ENCODE peak calls at places on chromosomes 3 and 15, in seven cellular contexts. One of them, this sample, is unnamed.
A peak's percentile ranks its signal among the peaks of the same experiment; 100 is the strongest.

GRCh38 chr3:193681631-193682030 is 88.6 kb downstream of the OPA1 start:
- DNase-seq in ascending aorta: no peak
- DNase-seq in epithelial cell of esophagus: no peak
- DNase-seq in fibroblast of villous mesenchyme: no peak
- DNase-seq in CD4-positive, alpha-beta memory T cell: no peak
- DNase-seq in Panc1: no peak
- DNase-seq in skeletal muscle cell: no peak
- DNase-seq in this sample: no peak

GRCh38 chr3:180762866-180763265 is 83.6 kb upstream of the CCDC39 start:
- DNase-seq in ascending aorta: no peak
- DNase-seq in epithelial cell of esophagus: peak; percentile 57
- DNase-seq in Panc1: no peak
- DNase-seq in skeletal muscle cell: no peak
- DNase-seq in CD4-positive, alpha-beta memory T cell: no peak
- DNase-seq in fibroblast of villous mesenchyme: peak; percentile 6
- DNase-seq in this sample: no peak

GRCh38 chr3:8730641-8731040 is 3.0 kb upstream of the CAV3 start:
- DNase-seq in ascending aorta: peak; percentile 4
- DNase-seq in epithelial cell of esophagus: no peak
- DNase-seq in Panc1: no peak
- DNase-seq in CD4-positive, alpha-beta memory T cell: no peak
- DNase-seq in fibroblast of villous mesenchyme: no peak
- DNase-seq in skeletal muscle cell: no peak
- DNase-seq in this sample: no peak

GRCh38 chr3:46690798-46691197 is 2.7 kb downstream of the ALS2CL start:
- DNase-seq in ascending aorta: no peak
- DNase-seq in epithelial cell of esophagus: peak; percentile 66
- DNase-seq in Panc1: no peak
- DNase-seq in fibroblast of villous mesenchyme: no peak
- DNase-seq in skeletal muscle cell: no peak
- DNase-seq in CD4-positive, alpha-beta memory T cell: no peak
- DNase-seq in this sample: no peak

GRCh38 chr15:45228931-45229330 is 23.1 kb upstream of the SLC28A2 start:
- DNase-seq in CD4-positive, alpha-beta memory T cell: no peak
- DNase-seq in ascending aorta: no peak
- DNase-seq in skeletal muscle cell: no peak
- DNase-seq in fibroblast of villous mesenchyme: no peak
- DNase-seq in epithelial cell of esophagus: peak; percentile 6
- DNase-seq in Panc1: no peak
- DNase-seq in this sample: no peak

GRCh38 chr3:146196789-146197188 is 35.8 kb upstream of the PLOD2 start:
- DNase-seq in fibroblast of villous mesenchyme: no peak
- DNase-seq in Panc1: no peak
- DNase-seq in CD4-positive, alpha-beta memory T cell: no peak
- DNase-seq in skeletal muscle cell: no peak
- DNase-seq in epithelial cell of esophagus: no peak
- DNase-seq in ascending aorta: no peak
- DNase-seq in this sample: no peak

GRCh38 chr15:48177875-48178611 is at the start of gene MYEF2:
- DNase-seq in fibroblast of villous mesenchyme: peak; percentile 30
- DNase-seq in CD4-positive, alpha-beta memory T cell: peak; percentile 52
- DNase-seq in epithelial cell of esophagus: peak; percentile 66
- DNase-seq in skeletal muscle cell: peak; percentile 10
- DNase-seq in ascending aorta: peak; percentile 84
- DNase-seq in Panc1: no peak
- DNase-seq in this sample: peak; percentile 46

GRCh38 chr15:93942140-93942808 is 289.1 kb upstream of the MCTP2 start:
- DNase-seq in ascending aorta: no peak
- DNase-seq in Panc1: no peak
- DNase-seq in CD4-positive, alpha-beta memory T cell: no peak
- DNase-seq in fibroblast of villous mesenchyme: peak; percentile 14
- DNase-seq in epithelial cell of esophagus: peak; percentile 71
- DNase-seq in skeletal muscle cell: no peak
- DNase-seq in this sample: peak; percentile 32

GRCh38 chr15:82829234-82829633 is 19.8 kb downstream of the WHAMM start:
- DNase-seq in ascending aorta: no peak
- DNase-seq in skeletal muscle cell: no peak
- DNase-seq in fibroblast of villous mesenchyme: no peak
- DNase-seq in Panc1: no peak
- DNase-seq in epithelial cell of esophagus: no peak
- DNase-seq in CD4-positive, alpha-beta memory T cell: no peak
- DNase-seq in this sample: no peak

GRCh38 chr15:52532427-52532826 is 3.7 kb upstream of the MYO5A start:
- DNase-seq in Panc1: no peak
- DNase-seq in skeletal muscle cell: no peak
- DNase-seq in epithelial cell of esophagus: no peak
- DNase-seq in CD4-positive, alpha-beta memory T cell: no peak
- DNase-seq in ascending aorta: no peak
- DNase-seq in fibroblast of villous mesenchyme: no peak
- DNase-seq in this sample: no peak

GRCh38 chr15:58258501-58259274 is 120.5 kb downstream of the AQP9 start:
- DNase-seq in Panc1: no peak
- DNase-seq in epithelial cell of esophagus: peak; percentile 98
- DNase-seq in CD4-positive, alpha-beta memory T cell: no peak
- DNase-seq in ascending aorta: no peak
- DNase-seq in fibroblast of villous mesenchyme: peak; percentile 12
- DNase-seq in skeletal muscle cell: no peak
- DNase-seq in this sample: peak; percentile 66

GRCh38 chr3:40317061-40317676 is 7.7 kb downstream of the EIF1B start:
- DNase-seq in epithelial cell of esophagus: peak; percentile 75
- DNase-seq in ascending aorta: no peak
- DNase-seq in skeletal muscle cell: peak; percentile 28
- DNase-seq in CD4-positive, alpha-beta memory T cell: peak; percentile 60
- DNase-seq in Panc1: peak; percentile 39
- DNase-seq in fibroblast of villous mesenchyme: peak; percentile 76
- DNase-seq in this sample: no peak

GRCh38 chr3:196968233-196969000 is at the start of gene PIGZ:
- DNase-seq in CD4-positive, alpha-beta memory T cell: peak; percentile 26
- DNase-seq in fibroblast of villous mesenchyme: peak; percentile 27
- DNase-seq in epithelial cell of esophagus: peak; percentile 56
- DNase-seq in Panc1: no peak
- DNase-seq in skeletal muscle cell: no peak
- DNase-seq in ascending aorta: no peak
- DNase-seq in this sample: no peak

GRCh38 chr15:70095387-70096214 is 2.1 kb downstream of the TLE3 start:
- DNase-seq in skeletal muscle cell: no peak
- DNase-seq in epithelial cell of esophagus: peak; percentile 29
- DNase-seq in CD4-positive, alpha-beta memory T cell: peak; percentile 35
- DNase-seq in Panc1: no peak
- DNase-seq in fibroblast of villous mesenchyme: no peak
- DNase-seq in ascending aorta: peak; percentile 73
- DNase-seq in this sample: no peak

GRCh38 chr3:77468408-77469045 is 428.6 kb downstream of the ROBO2 start:
- DNase-seq in fibroblast of villous mesenchyme: no peak
- DNase-seq in ascending aorta: no peak
- DNase-seq in epithelial cell of esophagus: no peak
- DNase-seq in Panc1: no peak
- DNase-seq in CD4-positive, alpha-beta memory T cell: no peak
- DNase-seq in skeletal muscle cell: no peak
- DNase-seq in this sample: no peak

GRCh38 chr15:44541282-44541958 is 4.5 kb downstream of the EIF3J start:
- DNase-seq in skeletal muscle cell: peak; percentile 54
- DNase-seq in Panc1: no peak
- DNase-seq in epithelial cell of esophagus: peak; percentile 46
- DNase-seq in CD4-positive, alpha-beta memory T cell: no peak
- DNase-seq in ascending aorta: no peak
- DNase-seq in fibroblast of villous mesenchyme: peak; percentile 86
- DNase-seq in this sample: peak; percentile 73

GRCh38 chr15:60898896-60899295 is 330.2 kb downstream of the RORA start:
- DNase-seq in fibroblast of villous mesenchyme: no peak
- DNase-seq in skeletal muscle cell: no peak
- DNase-seq in epithelial cell of esophagus: no peak
- DNase-seq in Panc1: no peak
- DNase-seq in CD4-positive, alpha-beta memory T cell: no peak
- DNase-seq in ascending aorta: no peak
- DNase-seq in this sample: no peak

GRCh38 chr3:114445233-114445632 is 151.4 kb downstream of the TIGIT start:
- DNase-seq in skeletal muscle cell: no peak
- DNase-seq in ascending aorta: no peak
- DNase-seq in fibroblast of villous mesenchyme: no peak
- DNase-seq in epithelial cell of esophagus: no peak
- DNase-seq in CD4-positive, alpha-beta memory T cell: no peak
- DNase-seq in Panc1: no peak
- DNase-seq in this sample: no peak

GRCh38 chr3:18428036-18428435 is 2.9 kb upstream of the SATB1 start:
- DNase-seq in Panc1: no peak
- DNase-seq in CD4-positive, alpha-beta memory T cell: no peak
- DNase-seq in fibroblast of villous mesenchyme: no peak
- DNase-seq in ascending aorta: no peak
- DNase-seq in epithelial cell of esophagus: no peak
- DNase-seq in skeletal muscle cell: no peak
- DNase-seq in this sample: no peak

GRCh38 chr3:132448211-132448961 is 31.1 kb downstream of the DNAJC13 start:
- DNase-seq in epithelial cell of esophagus: no peak
- DNase-seq in CD4-positive, alpha-beta memory T cell: no peak
- DNase-seq in Panc1: no peak
- DNase-seq in skeletal muscle cell: no peak
- DNase-seq in fibroblast of villous mesenchyme: peak; percentile 62
- DNase-seq in ascending aorta: peak; percentile 87
- DNase-seq in this sample: peak; percentile 66

GRCh38 chr3:18016366-18016765 is 273.9 kb upstream of the TBC1D5 start:
- DNase-seq in CD4-positive, alpha-beta memory T cell: no peak
- DNase-seq in skeletal muscle cell: no peak
- DNase-seq in ascending aorta: no peak
- DNase-seq in Panc1: no peak
- DNase-seq in epithelial cell of esophagus: no peak
- DNase-seq in fibroblast of villous mesenchyme: no peak
- DNase-seq in this sample: no peak

GRCh38 chr15:67422296-67422695 is 98.6 kb upstream of the C15orf61 start:
- DNase-seq in epithelial cell of esophagus: no peak
- DNase-seq in fibroblast of villous mesenchyme: no peak
- DNase-seq in Panc1: no peak
- DNase-seq in ascending aorta: no peak
- DNase-seq in CD4-positive, alpha-beta memory T cell: no peak
- DNase-seq in skeletal muscle cell: no peak
- DNase-seq in this sample: no peak
- H3K4me3 ChIP-seq in epithelial cell of esophagus: no peak overlapping the region
- H3K4me3 ChIP-seq in fibroblast of villous mesenchyme: no peak overlapping the region
- H3K4me3 ChIP-seq in Panc1: no peak overlapping the region
- H3K4me3 ChIP-seq in ascending aorta: no peak overlapping the region
- H3K4me3 ChIP-seq in CD4-positive, alpha-beta memory T cell: no peak overlapping the region
- H3K4me3 ChIP-seq in skeletal muscle cell: no peak overlapping the region
- H3K4me3 ChIP-seq in this sample: no peak overlapping the region

GRCh38 chr15:55827204-55827603 is 84.3 kb upstream of the PRTG start:
- DNase-seq in fibroblast of villous mesenchyme: no peak
- DNase-seq in Panc1: no peak
- DNase-seq in CD4-positive, alpha-beta memory T cell: no peak
- DNase-seq in ascending aorta: no peak
- DNase-seq in epithelial cell of esophagus: no peak
- DNase-seq in skeletal muscle cell: no peak
- DNase-seq in this sample: no peak

GRCh38 chr15:55827965-55828364 is 85.0 kb upstream of the PRTG start:
- DNase-seq in skeletal muscle cell: no peak
- DNase-seq in ascending aorta: no peak
- DNase-seq in Panc1: no peak
- DNase-seq in epithelial cell of esophagus: no peak
- DNase-seq in fibroblast of villous mesenchyme: no peak
- DNase-seq in CD4-positive, alpha-beta memory T cell: no peak
- DNase-seq in this sample: no peak

GRCh38 chr15:55824857-55825613 is 82.1 kb upstream of the PRTG start:
- DNase-seq in skeletal muscle cell: no peak
- DNase-seq in ascending aorta: no peak
- DNase-seq in fibroblast of villous mesenchyme: no peak
- DNase-seq in epithelial cell of esophagus: no peak
- DNase-seq in Panc1: no peak
- DNase-seq in CD4-positive, alpha-beta memory T cell: no peak
- DNase-seq in this sample: no peak

GRCh38 chr15:55834331-55834730 is 91.4 kb upstream of the PRTG start:
- DNase-seq in epithelial cell of esophagus: no peak
- DNase-seq in ascending aorta: no peak
- DNase-seq in CD4-positive, alpha-beta memory T cell: no peak
- DNase-seq in skeletal muscle cell: no peak
- DNase-seq in Panc1: no peak
- DNase-seq in fibroblast of villous mesenchyme: peak; percentile 17
- DNase-seq in this sample: no peak

GRCh38 chr15:55829826-55830225 is 86.9 kb upstream of the PRTG start:
- DNase-seq in epithelial cell of esophagus: peak; percentile 69
- DNase-seq in CD4-positive, alpha-beta memory T cell: no peak
- DNase-seq in ascending aorta: no peak
- DNase-seq in skeletal muscle cell: no peak
- DNase-seq in fibroblast of villous mesenchyme: peak; percentile 8
- DNase-seq in Panc1: no peak
- DNase-seq in this sample: no peak
- H3K4me3 ChIP-seq in epithelial cell of esophagus: no peak overlapping the region
- H3K4me3 ChIP-seq in CD4-positive, alpha-beta memory T cell: no peak overlapping the region
- H3K4me3 ChIP-seq in ascending aorta: no peak overlapping the region
- H3K4me3 ChIP-seq in skeletal muscle cell: no peak overlapping the region
- H3K4me3 ChIP-seq in fibroblast of villous mesenchyme: no peak overlapping the region
- H3K4me3 ChIP-seq in Panc1: no peak overlapping the region
- H3K4me3 ChIP-seq in this sample: no peak overlapping the region

GRCh38 chr3:141795719-141796435 is 32.7 kb downstream of the GRK7 start:
- DNase-seq in ascending aorta: peak; percentile 70
- DNase-seq in fibroblast of villous mesenchyme: peak; percentile 77
- DNase-seq in skeletal muscle cell: no peak
- DNase-seq in Panc1: no peak
- DNase-seq in CD4-positive, alpha-beta memory T cell: peak; percentile 31
- DNase-seq in epithelial cell of esophagus: peak; percentile 17
- DNase-seq in this sample: peak; percentile 60

GRCh38 chr3:141797167-141797773 is 34.1 kb downstream of the GRK7 start:
- DNase-seq in CD4-positive, alpha-beta memory T cell: peak; percentile 26
- DNase-seq in fibroblast of villous mesenchyme: peak; percentile 47
- DNase-seq in Panc1: no peak
- DNase-seq in skeletal muscle cell: peak; percentile 34
- DNase-seq in epithelial cell of esophagus: peak; percentile 9
- DNase-seq in ascending aorta: peak; percentile 65
- DNase-seq in this sample: no peak

GRCh38 chr3:141797819-141798405 is 34.7 kb downstream of the GRK7 start:
- DNase-seq in epithelial cell of esophagus: no peak
- DNase-seq in CD4-positive, alpha-beta memory T cell: peak; percentile 6
- DNase-seq in Panc1: no peak
- DNase-seq in fibroblast of villous mesenchyme: no peak
- DNase-seq in skeletal muscle cell: no peak
- DNase-seq in ascending aorta: no peak
- DNase-seq in this sample: no peak

GRCh38 chr3:141796436-141797166 is 33.4 kb downstream of the GRK7 start:
- DNase-seq in epithelial cell of esophagus: no peak
- DNase-seq in CD4-positive, alpha-beta memory T cell: peak; percentile 66
- DNase-seq in Panc1: no peak
- DNase-seq in skeletal muscle cell: peak; percentile 44
- DNase-seq in ascending aorta: no peak
- DNase-seq in fibroblast of villous mesenchyme: peak; percentile 48
- DNase-seq in this sample: no peak

GRCh38 chr3:141798455-141798854 is 35.2 kb downstream of the GRK7 start:
- DNase-seq in ascending aorta: no peak
- DNase-seq in epithelial cell of esophagus: no peak
- DNase-seq in fibroblast of villous mesenchyme: peak; percentile 27
- DNase-seq in Panc1: no peak
- DNase-seq in skeletal muscle cell: no peak
- DNase-seq in CD4-positive, alpha-beta memory T cell: no peak
- DNase-seq in this sample: peak; percentile 35
- H3K4me3 ChIP-seq in ascending aorta: no peak overlapping the region
- H3K4me3 ChIP-seq in epithelial cell of esophagus: no peak overlapping the region
- H3K4me3 ChIP-seq in fibroblast of villous mesenchyme: no peak overlapping the region
- H3K4me3 ChIP-seq in Panc1: no peak overlapping the region
- H3K4me3 ChIP-seq in skeletal muscle cell: no peak overlapping the region
- H3K4me3 ChIP-seq in CD4-positive, alpha-beta memory T cell: peak overlapping the region; percentile 76
- H3K4me3 ChIP-seq in this sample: no peak overlapping the region

DNA sequence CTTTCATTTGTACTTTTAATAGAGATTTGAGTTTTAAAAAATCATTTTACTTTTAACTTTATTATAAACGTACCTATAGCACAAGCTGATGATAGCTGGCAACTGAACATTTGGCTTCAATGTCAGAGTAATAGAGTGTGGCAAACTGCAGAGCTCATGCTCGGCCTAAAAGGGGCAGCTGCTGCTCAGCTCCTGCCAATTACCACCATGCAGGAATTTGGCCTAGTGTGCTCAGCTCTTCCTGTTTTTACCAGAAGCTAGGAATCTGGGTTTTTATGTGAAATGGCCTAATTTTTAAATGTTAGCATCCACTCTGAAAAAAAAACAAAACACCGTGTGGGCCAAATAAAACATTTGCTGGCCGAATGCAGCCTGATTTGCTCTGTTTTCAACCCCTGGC is 1.8 kb downstream of the IFT122 start:
- DNase-seq in Panc1: no peak
- DNase-seq in skeletal muscle cell: no peak
- DNase-seq in epithelial cell of esophagus: no peak
- DNase-seq in fibroblast of villous mesenchyme: peak; percentile 70
- DNase-seq in ascending aorta: no peak
- DNase-seq in CD4-positive, alpha-beta memory T cell: no peak
- DNase-seq in this sample: no peak
- H3K4me3 ChIP-seq in Panc1: no peak overlapping the region
- H3K4me3 ChIP-seq in skeletal muscle cell: peak overlapping the region; percentile 24
- H3K4me3 ChIP-seq in epithelial cell of esophagus: no peak overlapping the region
- H3K4me3 ChIP-seq in fibroblast of villous mesenchyme: no peak overlapping the region
- H3K4me3 ChIP-seq in ascending aorta: peak overlapping the region; percentile 84
- H3K4me3 ChIP-seq in CD4-positive, alpha-beta memory T cell: no peak overlapping the region
- H3K4me3 ChIP-seq in this sample: no peak overlapping the region

This sample was measured in retinal pigment epithelial cell.